ENCODE peak calls at places on chromosomes 12 and 14, in nine cellular contexts. F, S, J, C, Y, I, L, D and R are unnamed samples.

GRCh38 chr12:65204886-65205525 is 35.6 kb downstream of the LEMD3 start:
- DNase-seq in D (no peak), J (no peak), C (no peak), F (no peak), Y (no peak), I (no peak), S (no peak), L (no peak), R (no peak)

GRCh38 chr12:125766091-125766490 is 700.9 kb downstream of the AACS start:
- DNase-seq in S (no peak), F (no peak), Y (no peak), I (no peak), L (no peak), D (no peak), C (no peak), J (no peak), R (no peak)

GRCh38 chr12:43120189-43120588 is 431.8 kb downstream of the ADAMTS20 start:
- DNase-seq in F (no peak), L (no peak), C (no peak), I (no peak), J (no peak), D (no peak), Y (no peak), S (no peak), R (no peak)

GRCh38 chr12:93060666-93061413 is 131.7 kb upstream of the EEA1 start:
- DNase-seq in D (no peak), Y (peak; percentile 70), F (no peak), I (no peak), S (peak; percentile 72), C (no peak), L (no peak), J (no peak), R (peak; percentile 25)

GRCh38 chr14:86035882-86036281 is 505.9 kb downstream of the FLRT2 start:
- DNase-seq in S (no peak), C (no peak), Y (peak; percentile 13), L (peak; percentile 24), D (peak; percentile 17), J (no peak), F (no peak), I (no peak), R (peak; percentile 8)

GRCh38 chr14:26577711-26578110 is 20.1 kb downstream of the NOVA1 start:
- DNase-seq in S (no peak), J (no peak), I (no peak), F (no peak), C (no peak), Y (peak; percentile 9), L (no peak), D (no peak), R (no peak)

GRCh38 chr12:80412343-80412953 is 31.6 kb upstream of the PTPRQ start:
- DNase-seq in C (no peak), Y (peak; percentile 80), D (peak; percentile 21), S (no peak), J (no peak), L (no peak), F (no peak), I (no peak), R (peak; percentile 17)

GRCh38 chr12:23083267-23083666 is 458.3 kb downstream of the ETNK1 start:
- DNase-seq in D (peak; percentile 93), S (no peak), I (no peak), Y (peak; percentile 91), F (no peak), C (no peak), L (no peak), J (no peak), R (no peak)

GRCh38 chr14:94473666-94474410 is 2.2 kb downstream of the SERPINA9 start:
- DNase-seq in J (no peak), D (no peak), Y (no peak), C (no peak), F (no peak), S (no peak), I (no peak), L (no peak), R (no peak)

GRCh38 chr14:88305923-88306322 is 17.1 kb downstream of the KCNK10 start:
- DNase-seq in L (no peak), J (no peak), I (no peak), S (no peak), D (no peak), F (no peak), Y (no peak), C (no peak), R (no peak)

GRCh38 chr12:69298133-69298532 is 50.0 kb upstream of the LYZ start:
- DNase-seq in Y (no peak), C (no peak), I (no peak), L (no peak), S (no peak), D (no peak), F (no peak), J (no peak), R (no peak)

DNA sequence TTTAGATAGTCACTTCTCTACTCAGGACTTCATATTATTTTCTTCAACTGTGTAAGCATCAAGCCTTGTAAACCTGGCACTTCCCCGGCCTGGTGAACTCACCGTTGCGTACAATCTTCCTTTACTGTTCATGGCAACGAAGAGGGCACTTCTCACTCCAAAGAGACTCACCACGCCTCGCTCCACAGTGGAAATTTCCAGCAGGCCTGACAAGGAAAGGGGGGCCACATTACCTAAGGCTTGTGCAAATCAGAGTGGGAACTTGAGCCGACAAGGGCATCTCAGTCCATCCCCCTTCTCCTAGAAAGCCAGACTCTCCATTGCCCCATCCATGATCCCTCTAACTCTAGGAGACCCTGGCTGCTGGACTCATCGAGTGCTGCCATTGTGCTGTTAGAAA is 1.6 kb downstream of the FGF6 start:
- DNase-seq in D (no peak), J (no peak), F (no peak), C (no peak), S (no peak), L (no peak), Y (no peak), I (no peak), R (peak; percentile 13)
- H3K4me3 ChIP-seq in D (no peak overlapping the region), J (no peak overlapping the region), F (peak overlapping the region; percentile 51), C (no peak overlapping the region), S (no peak overlapping the region), L (no peak overlapping the region), Y (no peak overlapping the region), I (no peak overlapping the region), R (no peak overlapping the region)

DNA sequence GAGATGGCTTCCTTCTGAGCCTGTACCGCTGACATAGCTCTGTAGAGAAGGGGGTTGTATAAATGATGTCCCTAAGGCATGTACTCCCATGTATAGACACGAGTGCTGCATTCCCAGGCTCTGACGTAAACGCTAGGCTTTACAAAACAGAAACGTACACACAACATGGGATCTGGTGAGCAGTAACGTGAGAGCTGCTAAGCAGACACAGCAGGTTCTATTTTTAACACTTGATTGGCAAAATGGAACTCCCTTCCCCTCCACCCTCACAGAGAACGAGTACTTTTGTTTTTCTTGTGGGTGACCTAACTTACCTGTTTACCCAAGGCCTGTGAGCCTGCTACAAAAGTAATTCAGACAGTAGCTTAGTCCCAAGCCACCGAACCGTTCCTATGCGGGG is 36.0 kb downstream of the ACADS start:
- DNase-seq in I (no peak), Y (peak; percentile 31), F (no peak), C (no peak), L (no peak), S (peak; percentile 78), J (no peak), D (peak; percentile 59), R (no peak)
- H3K36me3 ChIP-seq in I (no peaks in the 10 kb centered on the region), Y (peaks cover 9% of the 10 kb centered on the region), F (peaks cover 3% of the 10 kb centered on the region), C (peaks cover 21% of the 10 kb centered on the region), L (peaks cover 35% of the 10 kb centered on the region), S (peaks cover 41% of the 10 kb centered on the region), J (peaks cover 45% of the 10 kb centered on the region), D (peaks cover 4% of the 10 kb centered on the region), R (peaks cover 6% of the 10 kb centered on the region)

GRCh38 chr14:99966030-99966429 is 99.2 kb upstream of the EVL start:
- DNase-seq in Y (no peak), S (no peak), J (no peak), D (no peak), I (no peak), L (no peak), C (no peak), F (no peak), R (peak; percentile 2)

GRCh38 chr14:99968156-99968920 is 96.9 kb upstream of the EVL start:
- DNase-seq in Y (peak; percentile 74), D (peak; percentile 62), S (no peak), C (no peak), F (no peak), I (no peak), J (no peak), L (no peak), R (no peak)

GRCh38 chr14:99966912-99967311 is 98.3 kb upstream of the EVL start:
- DNase-seq in D (no peak), S (peak; percentile 55), I (no peak), C (no peak), L (no peak), Y (no peak), J (no peak), F (no peak), R (peak; percentile 39)

GRCh38 chr14:99964979-99965378 is 100.2 kb upstream of the EVL start:
- DNase-seq in L (no peak), F (no peak), J (no peak), D (no peak), S (no peak), C (no peak), Y (no peak), I (no peak), R (no peak)

DNA sequence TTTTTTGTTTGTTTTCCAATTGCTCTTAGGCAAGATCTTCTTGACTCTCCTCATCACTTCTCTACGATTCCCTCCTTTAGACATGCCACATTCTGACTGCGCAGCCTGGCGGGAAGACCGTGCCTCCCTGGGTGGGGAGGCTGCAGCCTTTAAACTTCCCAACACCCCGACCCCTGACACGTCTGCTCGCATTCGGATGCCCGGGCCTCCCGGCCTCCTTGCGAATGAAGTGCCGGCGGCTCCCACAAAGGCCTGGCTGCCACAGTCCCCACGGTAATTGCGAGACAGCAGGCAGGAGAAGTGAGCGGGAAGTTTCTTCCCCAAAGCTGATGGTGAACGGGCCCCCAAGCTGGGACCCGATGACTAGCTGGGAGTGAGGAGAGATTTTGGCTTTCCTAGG is 98.8 kb upstream of the EVL start:
- DNase-seq in I (no peak), S (peak; percentile 56), J (no peak), C (no peak), F (no peak), D (no peak), L (no peak), Y (no peak), R (peak; percentile 42)
- H3K4me3 ChIP-seq in I (no peak overlapping the region), S (no peak overlapping the region), J (no peak overlapping the region), C (no peak overlapping the region), F (no peak overlapping the region), D (no peak overlapping the region), L (no peak overlapping the region), Y (no peak overlapping the region), R (no peak overlapping the region)

GRCh38 chr14:64208261-64208660 is 85.9 kb downstream of the ESR2 start:
- DNase-seq in J (no peak), F (no peak), L (no peak), D (no peak), S (no peak), I (no peak), C (no peak), Y (no peak), R (peak; percentile 55)
- H3K36me3 ChIP-seq in J (peaks cover 46% of the 10 kb centered on the region), F (no peaks in the 10 kb centered on the region), L (peaks cover 56% of the 10 kb centered on the region), D (no peaks in the 10 kb centered on the region), S (peaks cover 33% of the 10 kb centered on the region), I (no peaks in the 10 kb centered on the region), C (peaks cover 45% of the 10 kb centered on the region), Y (no peaks in the 10 kb centered on the region), R (peaks cover 25% of the 10 kb centered on the region)